ENCODE peak calls at places on chromosomes 1 and 21, in five cellular contexts. One of them, this sample, is unnamed.

GRCh38 chr1:107529511-107530149 is 388.8 kb downstream of the NTNG1 start:
- DNase-seq in immature natural killer cell: peak; percentile 4
- DNase-seq in ELR: peak; percentile 57
- DNase-seq in epithelial cell of esophagus: peak; percentile 79
- DNase-seq in activated naive CD8-positive, alpha-beta T cell treated with anti-CD3 and anti-CD28 coated beads, Interleukin-2, amount 50 U/mL, for 24 hours: no peak
- DNase-seq in this sample: peak; percentile 54

GRCh38 chr1:194512957-194513356 is 1326.5 kb upstream of the B3GALT2 start:
- DNase-seq in immature natural killer cell: no peak
- DNase-seq in ELR: peak; percentile 4
- DNase-seq in epithelial cell of esophagus: no peak
- DNase-seq in activated naive CD8-positive, alpha-beta T cell treated with anti-CD3 and anti-CD28 coated beads, Interleukin-2, amount 50 U/mL, for 24 hours: no peak
- DNase-seq in this sample: no peak

GRCh38 chr1:238710697-238711096 is 675.7 kb upstream of the CHRM3 start:
- DNase-seq in immature natural killer cell: no peak
- DNase-seq in ELR: peak; percentile 2
- DNase-seq in epithelial cell of esophagus: peak; percentile 16
- DNase-seq in activated naive CD8-positive, alpha-beta T cell treated with anti-CD3 and anti-CD28 coated beads, Interleukin-2, amount 50 U/mL, for 24 hours: no peak
- DNase-seq in this sample: no peak

GRCh38 chr1:75712306-75712705 is 12.2 kb upstream of the ACADM start:
- DNase-seq in immature natural killer cell: no peak
- DNase-seq in ELR: no peak
- DNase-seq in epithelial cell of esophagus: peak; percentile 10
- DNase-seq in activated naive CD8-positive, alpha-beta T cell treated with anti-CD3 and anti-CD28 coated beads, Interleukin-2, amount 50 U/mL, for 24 hours: no peak
- DNase-seq in this sample: no peak

GRCh38 chr21:39208624-39209333 is 25.5 kb upstream of the PSMG1 start:
- DNase-seq in immature natural killer cell: no peak
- DNase-seq in ELR: no peak
- DNase-seq in epithelial cell of esophagus: no peak
- DNase-seq in activated naive CD8-positive, alpha-beta T cell treated with anti-CD3 and anti-CD28 coated beads, Interleukin-2, amount 50 U/mL, for 24 hours: no peak
- DNase-seq in this sample: no peak

GRCh38 chr1:202220733-202221132 is 27.1 kb downstream of the LGR6 start:
- DNase-seq in immature natural killer cell: no peak
- DNase-seq in ELR: no peak
- DNase-seq in epithelial cell of esophagus: no peak
- DNase-seq in activated naive CD8-positive, alpha-beta T cell treated with anti-CD3 and anti-CD28 coated beads, Interleukin-2, amount 50 U/mL, for 24 hours: no peak
- DNase-seq in this sample: no peak

GRCh38 chr1:92486251-92487077 is at the start of gene GFI1:
- DNase-seq in immature natural killer cell: peak; percentile 64
- DNase-seq in ELR: peak; percentile 61
- DNase-seq in epithelial cell of esophagus: no peak
- DNase-seq in activated naive CD8-positive, alpha-beta T cell treated with anti-CD3 and anti-CD28 coated beads, Interleukin-2, amount 50 U/mL, for 24 hours: peak; percentile 88
- DNase-seq in this sample: peak; percentile 44

GRCh38 chr1:37764888-37765441 is at the start of gene EPHA10:
- DNase-seq in immature natural killer cell: no peak
- DNase-seq in ELR: no peak
- DNase-seq in epithelial cell of esophagus: no peak
- DNase-seq in activated naive CD8-positive, alpha-beta T cell treated with anti-CD3 and anti-CD28 coated beads, Interleukin-2, amount 50 U/mL, for 24 hours: no peak
- DNase-seq in this sample: no peak

GRCh38 chr1:21935393-21935804 is 1.7 kb downstream of the HSPG2 start:
- DNase-seq in immature natural killer cell: no peak
- DNase-seq in ELR: peak; percentile 49
- DNase-seq in epithelial cell of esophagus: peak; percentile 44
- DNase-seq in activated naive CD8-positive, alpha-beta T cell treated with anti-CD3 and anti-CD28 coated beads, Interleukin-2, amount 50 U/mL, for 24 hours: no peak
- DNase-seq in this sample: no peak

GRCh38 chr1:222021124-222021523 is 279.2 kb upstream of the DUSP10 start:
- DNase-seq in immature natural killer cell: no peak
- DNase-seq in ELR: peak; percentile 7
- DNase-seq in epithelial cell of esophagus: no peak
- DNase-seq in activated naive CD8-positive, alpha-beta T cell treated with anti-CD3 and anti-CD28 coated beads, Interleukin-2, amount 50 U/mL, for 24 hours: no peak
- DNase-seq in this sample: no peak

GRCh38 chr1:245019904-245020486 is 134.8 kb upstream of the KIF26B start:
- DNase-seq in immature natural killer cell: no peak
- DNase-seq in ELR: no peak
- DNase-seq in epithelial cell of esophagus: no peak
- DNase-seq in activated naive CD8-positive, alpha-beta T cell treated with anti-CD3 and anti-CD28 coated beads, Interleukin-2, amount 50 U/mL, for 24 hours: no peak
- DNase-seq in this sample: peak; percentile 9

GRCh38 chr21:32494946-32495703 is 82.6 kb downstream of the EVA1C start:
- DNase-seq in immature natural killer cell: no peak
- DNase-seq in ELR: peak; percentile 87
- DNase-seq in epithelial cell of esophagus: peak; percentile 57
- DNase-seq in activated naive CD8-positive, alpha-beta T cell treated with anti-CD3 and anti-CD28 coated beads, Interleukin-2, amount 50 U/mL, for 24 hours: no peak
- DNase-seq in this sample: no peak

GRCh38 chr1:175208773-175209492 is 16.4 kb upstream of the KIAA0040 start:
- DNase-seq in immature natural killer cell: peak; percentile 64
- DNase-seq in ELR: no peak
- DNase-seq in epithelial cell of esophagus: no peak
- DNase-seq in activated naive CD8-positive, alpha-beta T cell treated with anti-CD3 and anti-CD28 coated beads, Interleukin-2, amount 50 U/mL, for 24 hours: peak; percentile 27
- DNase-seq in this sample: peak; percentile 97

GRCh38 chr1:47332779-47333577 is 612 bp upstream of the CMPK1 start:
- DNase-seq in immature natural killer cell: no peak
- DNase-seq in ELR: no peak
- DNase-seq in epithelial cell of esophagus: no peak
- DNase-seq in activated naive CD8-positive, alpha-beta T cell treated with anti-CD3 and anti-CD28 coated beads, Interleukin-2, amount 50 U/mL, for 24 hours: no peak
- DNase-seq in this sample: no peak

GRCh38 chr1:235683653-235684052 is 34.1 kb upstream of the GNG4 start:
- DNase-seq in immature natural killer cell: no peak
- DNase-seq in ELR: no peak
- DNase-seq in epithelial cell of esophagus: no peak
- DNase-seq in activated naive CD8-positive, alpha-beta T cell treated with anti-CD3 and anti-CD28 coated beads, Interleukin-2, amount 50 U/mL, for 24 hours: no peak
- DNase-seq in this sample: no peak